ENCODE peak calls at places on chromosomes 1 and 21, in nine cellular contexts. One of them, this sample, is unnamed.

GRCh38 chr1:31120783-31121180 is 55.3 kb upstream of the PUM1 start:
- DNase-seq in hippocampal formation: no peak
- DNase-seq in immature natural killer cell: no peak
- DNase-seq in head of caudate nucleus: no peak
- DNase-seq in EL: no peak
- DNase-seq in uterus: no peak
- DNase-seq in iPS-NIHi11: no peak
- DNase-seq in SK-N-SH: no peak
- DNase-seq in fibroblast of mammary gland: no peak
- DNase-seq in this sample: no peak

GRCh38 chr1:209675567-209676154 is 449 bp downstream of the G0S2 start:
- DNase-seq in immature natural killer cell: no peak
- DNase-seq in EL: peak
- DNase-seq in iPS-NIHi11: peak
- DNase-seq in SK-N-SH: peak
- DNase-seq in hippocampal formation: peak
- DNase-seq in fibroblast of mammary gland: no peak
- DNase-seq in uterus: peak
- DNase-seq in head of caudate nucleus: peak
- DNase-seq in this sample: no peak

GRCh38 chr1:55747285-55747890 is 532.2 kb upstream of the USP24 start:
- DNase-seq in immature natural killer cell: no peak
- DNase-seq in head of caudate nucleus: no peak
- DNase-seq in hippocampal formation: no peak
- DNase-seq in EL: no peak
- DNase-seq in fibroblast of mammary gland: peak
- DNase-seq in uterus: no peak
- DNase-seq in iPS-NIHi11: no peak
- DNase-seq in SK-N-SH: no peak
- DNase-seq in this sample: no peak

GRCh38 chr21:41983229-41983628 is 26.9 kb downstream of the ZBTB21 start:
- DNase-seq in fibroblast of mammary gland: no peak
- DNase-seq in SK-N-SH: no peak
- DNase-seq in uterus: no peak
- DNase-seq in iPS-NIHi11: no peak
- DNase-seq in hippocampal formation: no peak
- DNase-seq in head of caudate nucleus: no peak
- DNase-seq in EL: no peak
- DNase-seq in immature natural killer cell: no peak
- DNase-seq in this sample: no peak

GRCh38 chr21:38997051-38997450 is 186.2 kb downstream of the PSMG1 start:
- DNase-seq in fibroblast of mammary gland: no peak
- DNase-seq in immature natural killer cell: no peak
- DNase-seq in hippocampal formation: no peak
- DNase-seq in uterus: no peak
- DNase-seq in EL: no peak
- DNase-seq in SK-N-SH: no peak
- DNase-seq in head of caudate nucleus: no peak
- DNase-seq in iPS-NIHi11: no peak
- DNase-seq in this sample: no peak

GRCh38 chr1:183739082-183739481 is 65.8 kb upstream of the RGL1 start:
- DNase-seq in uterus: no peak
- DNase-seq in EL: no peak
- DNase-seq in hippocampal formation: no peak
- DNase-seq in fibroblast of mammary gland: no peak
- DNase-seq in SK-N-SH: no peak
- DNase-seq in iPS-NIHi11: no peak
- DNase-seq in head of caudate nucleus: no peak
- DNase-seq in immature natural killer cell: no peak
- DNase-seq in this sample: no peak

GRCh38 chr1:8495928-8496401 is 178.1 kb downstream of the SLC45A1 start:
- DNase-seq in hippocampal formation: no peak
- DNase-seq in immature natural killer cell: peak
- DNase-seq in SK-N-SH: no peak
- DNase-seq in fibroblast of mammary gland: peak
- DNase-seq in EL: peak
- DNase-seq in uterus: no peak
- DNase-seq in iPS-NIHi11: no peak
- DNase-seq in head of caudate nucleus: no peak
- DNase-seq in this sample: no peak

GRCh38 chr21:33021667-33022066 is 4.1 kb upstream of the OLIG2 start:
- DNase-seq in fibroblast of mammary gland: no peak
- DNase-seq in head of caudate nucleus: no peak
- DNase-seq in hippocampal formation: no peak
- DNase-seq in EL: no peak
- DNase-seq in uterus: no peak
- DNase-seq in immature natural killer cell: no peak
- DNase-seq in SK-N-SH: no peak
- DNase-seq in iPS-NIHi11: no peak
- DNase-seq in this sample: no peak

GRCh38 chr1:21517660-21518480 is 8.6 kb downstream of the ALPL start:
- DNase-seq in EL: no peak
- DNase-seq in hippocampal formation: no peak
- DNase-seq in uterus: no peak
- DNase-seq in iPS-NIHi11: no peak
- DNase-seq in fibroblast of mammary gland: no peak
- DNase-seq in head of caudate nucleus: no peak
- DNase-seq in SK-N-SH: no peak
- DNase-seq in immature natural killer cell: no peak
- DNase-seq in this sample: no peak

GRCh38 chr1:157399984-157400382 is 152.3 kb downstream of the FCRL5 start:
- DNase-seq in head of caudate nucleus: no peak
- DNase-seq in SK-N-SH: no peak
- DNase-seq in uterus: no peak
- DNase-seq in immature natural killer cell: peak
- DNase-seq in EL: no peak
- DNase-seq in hippocampal formation: no peak
- DNase-seq in iPS-NIHi11: no peak
- DNase-seq in fibroblast of mammary gland: no peak
- DNase-seq in this sample: no peak

GRCh38 chr1:45299981-45300668 is 26.6 kb upstream of the HPDL start:
- DNase-seq in SK-N-SH: peak
- DNase-seq in iPS-NIHi11: peak
- DNase-seq in head of caudate nucleus: peak
- DNase-seq in hippocampal formation: peak
- DNase-seq in EL: peak
- DNase-seq in fibroblast of mammary gland: peak
- DNase-seq in uterus: peak
- DNase-seq in immature natural killer cell: peak
- DNase-seq in this sample: peak

GRCh38 chr1:8239039-8239305 is 78.9 kb upstream of the SLC45A1 start:
- DNase-seq in fibroblast of mammary gland: peak
- DNase-seq in uterus: peak
- DNase-seq in immature natural killer cell: no peak
- DNase-seq in head of caudate nucleus: no peak
- DNase-seq in hippocampal formation: no peak
- DNase-seq in iPS-NIHi11: no peak
- DNase-seq in EL: peak
- DNase-seq in SK-N-SH: no peak
- DNase-seq in this sample: no peak

GRCh38 chr1:203871114-203871875 is 9.9 kb downstream of the SNRPE start:
- DNase-seq in EL: peak
- DNase-seq in uterus: peak
- DNase-seq in iPS-NIHi11: peak
- DNase-seq in immature natural killer cell: peak
- DNase-seq in hippocampal formation: peak
- DNase-seq in SK-N-SH: peak
- DNase-seq in head of caudate nucleus: peak
- DNase-seq in fibroblast of mammary gland: peak
- DNase-seq in this sample: peak

GRCh38 chr1:26789953-26790352 is 2.2 kb downstream of the PIGV start:
- DNase-seq in uterus: no peak
- DNase-seq in hippocampal formation: no peak
- DNase-seq in SK-N-SH: no peak
- DNase-seq in EL: no peak
- DNase-seq in iPS-NIHi11: no peak
- DNase-seq in head of caudate nucleus: no peak
- DNase-seq in fibroblast of mammary gland: no peak
- DNase-seq in immature natural killer cell: no peak
- DNase-seq in this sample: no peak

GRCh38 chr1:176949033-176949662 is 215.4 kb downstream of the ASTN1 start:
- DNase-seq in immature natural killer cell: no peak
- DNase-seq in SK-N-SH: peak
- DNase-seq in fibroblast of mammary gland: peak
- DNase-seq in head of caudate nucleus: peak
- DNase-seq in uterus: no peak
- DNase-seq in iPS-NIHi11: peak
- DNase-seq in EL: peak
- DNase-seq in hippocampal formation: no peak
- DNase-seq in this sample: no peak

GRCh38 chr1:184597652-184598357 is 156.9 kb downstream of the EDEM3 start:
- DNase-seq in uterus: no peak
- DNase-seq in immature natural killer cell: no peak
- DNase-seq in SK-N-SH: peak
- DNase-seq in iPS-NIHi11: no peak
- DNase-seq in EL: no peak
- DNase-seq in head of caudate nucleus: no peak
- DNase-seq in fibroblast of mammary gland: peak
- DNase-seq in hippocampal formation: no peak
- DNase-seq in this sample: no peak

GRCh38 chr21:32624726-32625125 is 12.5 kb upstream of the CFAP298 start:
- DNase-seq in head of caudate nucleus: no peak
- DNase-seq in immature natural killer cell: no peak
- DNase-seq in uterus: no peak
- DNase-seq in hippocampal formation: no peak
- DNase-seq in fibroblast of mammary gland: peak
- DNase-seq in iPS-NIHi11: no peak
- DNase-seq in SK-N-SH: no peak
- DNase-seq in EL: peak
- DNase-seq in this sample: no peak

GRCh38 chr1:228312091-228312764 is 94.4 kb downstream of the TRIM11 start:
- DNase-seq in head of caudate nucleus: no peak
- DNase-seq in hippocampal formation: no peak
- DNase-seq in SK-N-SH: no peak
- DNase-seq in immature natural killer cell: no peak
- DNase-seq in EL: no peak
- DNase-seq in uterus: no peak
- DNase-seq in fibroblast of mammary gland: no peak
- DNase-seq in iPS-NIHi11: no peak
- DNase-seq in this sample: no peak

GRCh38 chr1:178434360-178434759 is 62.4 kb downstream of the CLEC20A start:
- DNase-seq in fibroblast of mammary gland: no peak
- DNase-seq in iPS-NIHi11: no peak
- DNase-seq in SK-N-SH: no peak
- DNase-seq in head of caudate nucleus: no peak
- DNase-seq in EL: no peak
- DNase-seq in hippocampal formation: no peak
- DNase-seq in immature natural killer cell: no peak
- DNase-seq in uterus: no peak
- DNase-seq in this sample: no peak

GRCh38 chr1:78232630-78233029 is 186.9 kb downstream of the GIPC2 start:
- DNase-seq in uterus: no peak
- DNase-seq in iPS-NIHi11: no peak
- DNase-seq in head of caudate nucleus: no peak
- DNase-seq in immature natural killer cell: no peak
- DNase-seq in hippocampal formation: no peak
- DNase-seq in SK-N-SH: no peak
- DNase-seq in fibroblast of mammary gland: no peak
- DNase-seq in EL: no peak
- DNase-seq in this sample: no peak

GRCh38 chr1:2583871-2584341 is 2.7 kb upstream of the PRXL2B start:
- DNase-seq in SK-N-SH: no peak
- DNase-seq in immature natural killer cell: no peak
- DNase-seq in iPS-NIHi11: no peak
- DNase-seq in fibroblast of mammary gland: no peak
- DNase-seq in EL: no peak
- DNase-seq in head of caudate nucleus: no peak
- DNase-seq in hippocampal formation: no peak
- DNase-seq in uterus: no peak
- DNase-seq in this sample: no peak

GRCh38 chr1:7207875-7208646 is 422.8 kb downstream of the CAMTA1 start:
- DNase-seq in EL: peak
- DNase-seq in head of caudate nucleus: peak
- DNase-seq in fibroblast of mammary gland: peak
- DNase-seq in hippocampal formation: peak
- DNase-seq in immature natural killer cell: no peak
- DNase-seq in uterus: no peak
- DNase-seq in SK-N-SH: peak
- DNase-seq in iPS-NIHi11: peak
- DNase-seq in this sample: no peak

GRCh38 chr1:91672601-91673161 is 172.0 kb downstream of the CDC7 start:
- DNase-seq in uterus: no peak
- DNase-seq in SK-N-SH: no peak
- DNase-seq in EL: no peak
- DNase-seq in head of caudate nucleus: no peak
- DNase-seq in immature natural killer cell: no peak
- DNase-seq in fibroblast of mammary gland: no peak
- DNase-seq in iPS-NIHi11: no peak
- DNase-seq in hippocampal formation: no peak
- DNase-seq in this sample: no peak

GRCh38 chr1:85421179-85421578 is 43.8 kb downstream of the DDAH1 start:
- DNase-seq in uterus: no peak
- DNase-seq in immature natural killer cell: no peak
- DNase-seq in EL: no peak
- DNase-seq in hippocampal formation: no peak
- DNase-seq in SK-N-SH: no peak
- DNase-seq in fibroblast of mammary gland: no peak
- DNase-seq in iPS-NIHi11: no peak
- DNase-seq in head of caudate nucleus: no peak
- DNase-seq in this sample: no peak

GRCh38 chr1:101460709-101461108 is 223.9 kb downstream of the S1PR1 start:
- DNase-seq in fibroblast of mammary gland: peak
- DNase-seq in uterus: no peak
- DNase-seq in iPS-NIHi11: no peak
- DNase-seq in immature natural killer cell: no peak
- DNase-seq in SK-N-SH: no peak
- DNase-seq in head of caudate nucleus: no peak
- DNase-seq in EL: no peak
- DNase-seq in hippocampal formation: no peak
- DNase-seq in this sample: no peak

GRCh38 chr1:108075055-108075454 is 110.1 kb upstream of the VAV3 start:
- DNase-seq in immature natural killer cell: no peak
- DNase-seq in hippocampal formation: no peak
- DNase-seq in iPS-NIHi11: no peak
- DNase-seq in fibroblast of mammary gland: no peak
- DNase-seq in EL: no peak
- DNase-seq in SK-N-SH: no peak
- DNase-seq in head of caudate nucleus: no peak
- DNase-seq in uterus: no peak
- DNase-seq in this sample: no peak

GRCh38 chr1:3245344-3245743 is 176.3 kb downstream of the PRDM16 start:
- DNase-seq in fibroblast of mammary gland: no peak
- DNase-seq in head of caudate nucleus: no peak
- DNase-seq in uterus: no peak
- DNase-seq in immature natural killer cell: no peak
- DNase-seq in hippocampal formation: no peak
- DNase-seq in SK-N-SH: no peak
- DNase-seq in iPS-NIHi11: no peak
- DNase-seq in EL: no peak
- DNase-seq in this sample: no peak

This sample was measured in amygdala.